ENCODE peak calls at places on chromosome 15, in six cellular contexts. G, U, N, Q, O and J are unnamed samples.

GRCh38 chr15:85977586-85977985 is 102.1 kb upstream of the AGBL1 start:
- DNase-seq in G (no peak), U (no peak), N (no peak), Q (no peak), O (peak; percentile 51), J (no peak)

GRCh38 chr15:41780266-41780665 is 6.0 kb downstream of the MAPKBP1 start:
- DNase-seq in G (no peak), U (no peak), N (peak; percentile 70), Q (no peak), O (no peak), J (no peak)

GRCh38 chr15:48927181-48927580 is 36.5 kb downstream of the SHC4 start:
- DNase-seq in G (no peak), U (no peak), N (no peak), Q (no peak), O (no peak), J (no peak)

GRCh38 chr15:90016721-90017120 is 15.6 kb downstream of the ZNF710 start:
- DNase-seq in G (no peak), U (no peak), N (no peak), Q (no peak), O (no peak), J (peak; percentile 13)

GRCh38 chr15:99981223-99981647 is 248.0 kb upstream of the LYSMD4 start:
- DNase-seq in G (no peak), U (no peak), N (no peak), Q (peak; percentile 49), O (no peak), J (peak; percentile 72)

GRCh38 chr15:65584241-65584640 is 26.7 kb downstream of the INTS14 start:
- DNase-seq in G (no peak), U (no peak), N (no peak), Q (no peak), O (no peak), J (no peak)

GRCh38 chr15:32677238-32677750 is 35.8 kb downstream of the SCG5 start:
- DNase-seq in G (no peak), U (no peak), N (peak; percentile 63), Q (no peak), O (no peak), J (no peak)

GRCh38 chr15:62110000-62110851 is 43.4 kb downstream of the C2CD4A start:
- DNase-seq in G (no peak), U (peak; percentile 62), N (peak; percentile 77), Q (no peak), O (peak; percentile 83), J (no peak)

GRCh38 chr15:30023798-30024295 is 58.9 kb upstream of the GOLGA8J start:
- DNase-seq in G (no peak), U (no peak), N (peak; percentile 83), Q (no peak), O (no peak), J (no peak)

GRCh38 chr15:29018406-29018805 is 132.6 kb downstream of the APBA2 start:
- DNase-seq in G (no peak), U (no peak), N (no peak), Q (peak; percentile 68), O (peak; percentile 23), J (peak; percentile 84)

GRCh38 chr15:89496155-89497098 is at the start of gene RHCG:
- DNase-seq in G (no peak), U (no peak), N (peak; percentile 55), Q (peak; percentile 84), O (peak; percentile 62), J (peak; percentile 90)

GRCh38 chr15:74630284-74631086 is 14.8 kb downstream of the CLK3 start:
- DNase-seq in G (no peak), U (no peak), N (no peak), Q (peak; percentile 50), O (peak; percentile 27), J (no peak)

GRCh38 chr15:72034859-72035650 is 82.9 kb downstream of the MYO9A start:
- DNase-seq in G (no peak), U (no peak), N (peak; percentile 18), Q (no peak), O (no peak), J (no peak)

GRCh38 chr15:31550211-31550848 is 223.7 kb downstream of the KLF13 start:
- DNase-seq in G (no peak), U (no peak), N (no peak), Q (no peak), O (no peak), J (no peak)

GRCh38 chr15:82986442-82986780 is 401 bp downstream of the RAMAC start:
- DNase-seq in G (no peak), U (no peak), N (peak; percentile 38), Q (no peak), O (no peak), J (no peak)

GRCh38 chr15:51842852-51843737 is 13.6 kb downstream of the TMOD3 start:
- DNase-seq in G (no peak), U (no peak), N (peak; percentile 78), Q (no peak), O (no peak), J (no peak)

GRCh38 chr15:70479056-70479455 is 284.3 kb downstream of the UACA start:
- DNase-seq in G (no peak), U (no peak), N (no peak), Q (no peak), O (no peak), J (no peak)

GRCh38 chr15:41971893-41972340 is 440 bp downstream of the EHD4 start:
- DNase-seq in G (no peak), U (peak; percentile 58), N (no peak), Q (peak; percentile 59), O (no peak), J (peak; percentile 85)

GRCh38 chr15:62706361-62706760 is 336.2 kb upstream of the TPM1 start:
- DNase-seq in G (no peak), U (no peak), N (no peak), Q (no peak), O (no peak), J (no peak)

GRCh38 chr15:57705746-57706404 is 639 bp upstream of the POLR2M start:
- DNase-seq in G (no peak), U (no peak), N (no peak), Q (no peak), O (no peak), J (no peak)

GRCh38 chr15:95175914-95176658 is 944.7 kb downstream of the MCTP2 start:
- DNase-seq in G (no peak), U (no peak), N (peak; percentile 95), Q (no peak), O (no peak), J (no peak)

GRCh38 chr15:98043160-98044059 is 82.9 kb downstream of the ARRDC4 start:
- DNase-seq in G (no peak), U (no peak), N (no peak), Q (no peak), O (no peak), J (no peak)

GRCh38 chr15:34434627-34435305 is 2.8 kb downstream of the GOLGA8A start:
- DNase-seq in G (no peak), U (no peak), N (no peak), Q (no peak), O (no peak), J (no peak)

GRCh38 chr15:38130739-38131498 is 121.7 kb upstream of the SPRED1 start:
- DNase-seq in G (peak; percentile 31), U (peak; percentile 89), N (peak; percentile 99), Q (no peak), O (no peak), J (peak; percentile 22)

GRCh38 chr15:66603301-66604179 is 37.7 kb upstream of the LCTL start:
- DNase-seq in G (no peak), U (peak; percentile 89), N (peak; percentile 58), Q (peak; percentile 82), O (peak; percentile 37), J (peak; percentile 92)

GRCh38 chr15:66802087-66803001 is 100.3 kb downstream of the SMAD6 start:
- DNase-seq in G (no peak), U (peak; percentile 66), N (peak; percentile 49), Q (no peak), O (no peak), J (peak; percentile 33)

GRCh38 chr15:91385301-91385700 is 285.2 kb downstream of the SV2B start:
- DNase-seq in G (no peak), U (no peak), N (peak; percentile 8), Q (no peak), O (no peak), J (no peak)

GRCh38 chr15:90270502-90271150 is 5.2 kb downstream of the NGRN start:
- DNase-seq in G (no peak), U (no peak), N (no peak), Q (no peak), O (no peak), J (no peak)

GRCh38 chr15:75508741-75509532 is 57.4 kb upstream of the SIN3A start:
- DNase-seq in G (no peak), U (peak; percentile 53), N (peak; percentile 71), Q (no peak), O (peak; percentile 34), J (peak; percentile 43)

GRCh38 chr15:44729394-44729913 is 6.9 kb upstream of the TRIM69 start:
- DNase-seq in G (no peak), U (no peak), N (peak; percentile 34), Q (peak; percentile 32), O (peak; percentile 59), J (peak; percentile 48)

GRCh38 chr15:31314380-31314779 is 12.3 kb upstream of the KLF13 start:
- DNase-seq in G (no peak), U (no peak), N (no peak), Q (no peak), O (no peak), J (no peak)

GRCh38 chr15:74233864-74234597 is 2.1 kb upstream of the CCDC33 start:
- DNase-seq in G (no peak), U (peak; percentile 49), N (no peak), Q (no peak), O (peak; percentile 23), J (peak; percentile 50)

GRCh38 chr15:70290708-70291107 is 193.0 kb upstream of the TLE3 start:
- DNase-seq in G (no peak), U (no peak), N (no peak), Q (no peak), O (no peak), J (no peak)

GRCh38 chr15:70245932-70246622 is 148.4 kb upstream of the TLE3 start:
- DNase-seq in G (no peak), U (peak; percentile 84), N (peak; percentile 57), Q (peak; percentile 8), O (no peak), J (peak; percentile 24)

GRCh38 chr15:51077565-51078153 is 17.0 kb downstream of the TNFAIP8L3 start:
- DNase-seq in G (no peak), U (peak; percentile 35), N (peak; percentile 70), Q (peak; percentile 91), O (no peak), J (peak; percentile 92)

GRCh38 chr15:31371520-31372240 is 45.0 kb downstream of the KLF13 start:
- DNase-seq in G (no peak), U (no peak), N (no peak), Q (no peak), O (no peak), J (no peak)

GRCh38 chr15:98226578-98226977 is 266.1 kb downstream of the ARRDC4 start:
- DNase-seq in G (no peak), U (no peak), N (peak; percentile 8), Q (no peak), O (no peak), J (no peak)

GRCh38 chr15:73355866-73356265 is 12.9 kb downstream of the HCN4 start:
- DNase-seq in G (no peak), U (no peak), N (no peak), Q (no peak), O (no peak), J (no peak)

GRCh38 chr15:99251436-99251821 is at the start of gene LRRC28:
- DNase-seq in G (no peak), U (no peak), N (peak; percentile 35), Q (no peak), O (peak; percentile 47), J (no peak)